ENCODE peak calls at places on chromosomes 2 and 18, in five cellular contexts. One of them, this sample, is unnamed.

GRCh38 chr18:21903688-21904087 is 163.1 kb downstream of the MIB1 start:
- DNase-seq in AG04449: no peak
- DNase-seq in Ammon's horn: no peak
- DNase-seq in GM04503: no peak
- DNase-seq in lung microvascular endothelial cell: no peak
- DNase-seq in this sample: no peak

GRCh38 chr2:219645631-219646527 is 18.4 kb downstream of the SLC4A3 start:
- DNase-seq in AG04449: peak
- DNase-seq in Ammon's horn: peak
- DNase-seq in GM04503: peak
- DNase-seq in lung microvascular endothelial cell: peak
- DNase-seq in this sample: no peak

GRCh38 chr2:75256485-75256884 is 57.2 kb upstream of the TACR1 start:
- DNase-seq in AG04449: no peak
- DNase-seq in Ammon's horn: no peak
- DNase-seq in GM04503: no peak
- DNase-seq in lung microvascular endothelial cell: no peak
- DNase-seq in this sample: no peak

GRCh38 chr18:48168861-48169260 is 238.4 kb upstream of the SMAD2 start:
- DNase-seq in AG04449: no peak
- DNase-seq in Ammon's horn: no peak
- DNase-seq in GM04503: no peak
- DNase-seq in lung microvascular endothelial cell: no peak
- DNase-seq in this sample: no peak

GRCh38 chr2:216829533-216829932 is 30.3 kb downstream of the TNP1 start:
- DNase-seq in AG04449: no peak
- DNase-seq in Ammon's horn: no peak
- DNase-seq in GM04503: peak
- DNase-seq in lung microvascular endothelial cell: peak
- DNase-seq in this sample: no peak

GRCh38 chr2:188235364-188235763 is 56.3 kb upstream of the GULP1 start:
- DNase-seq in AG04449: no peak
- DNase-seq in Ammon's horn: no peak
- DNase-seq in GM04503: no peak
- DNase-seq in lung microvascular endothelial cell: no peak
- DNase-seq in this sample: no peak

GRCh38 chr2:160606336-160606735 is 112.7 kb upstream of the RBMS1 start:
- DNase-seq in AG04449: no peak
- DNase-seq in Ammon's horn: no peak
- DNase-seq in GM04503: no peak
- DNase-seq in lung microvascular endothelial cell: no peak
- DNase-seq in this sample: no peak

GRCh38 chr2:29372185-29372584 is 257.0 kb downstream of the CLIP4 start:
- DNase-seq in AG04449: no peak
- DNase-seq in Ammon's horn: no peak
- DNase-seq in GM04503: no peak
- DNase-seq in lung microvascular endothelial cell: no peak
- DNase-seq in this sample: no peak

GRCh38 chr2:171086352-171087290 is 74.1 kb downstream of the TLK1 start:
- DNase-seq in AG04449: no peak
- DNase-seq in Ammon's horn: peak
- DNase-seq in GM04503: peak
- DNase-seq in lung microvascular endothelial cell: peak
- DNase-seq in this sample: peak

GRCh38 chr18:46174317-46175039 is 70.3 kb downstream of the HAUS1 start:
- DNase-seq in AG04449: no peak
- DNase-seq in Ammon's horn: peak
- DNase-seq in GM04503: no peak
- DNase-seq in lung microvascular endothelial cell: peak
- DNase-seq in this sample: no peak

GRCh38 chr2:196566969-196567666 is 72.4 kb upstream of the CCDC150 start:
- DNase-seq in AG04449: no peak
- DNase-seq in Ammon's horn: no peak
- DNase-seq in GM04503: no peak
- DNase-seq in lung microvascular endothelial cell: no peak
- DNase-seq in this sample: no peak

GRCh38 chr2:239288237-239288636 is 112.6 kb downstream of the HDAC4 start:
- DNase-seq in AG04449: no peak
- DNase-seq in Ammon's horn: no peak
- DNase-seq in GM04503: no peak
- DNase-seq in lung microvascular endothelial cell: no peak
- DNase-seq in this sample: no peak

GRCh38 chr2:10909050-10909995 is 2.4 kb upstream of the KCNF1 start:
- DNase-seq in AG04449: no peak
- DNase-seq in Ammon's horn: no peak
- DNase-seq in GM04503: no peak
- DNase-seq in lung microvascular endothelial cell: no peak
- DNase-seq in this sample: no peak

GRCh38 chr2:217262916-217263315 is 403.1 kb upstream of the TNP1 start:
- DNase-seq in AG04449: no peak
- DNase-seq in Ammon's horn: no peak
- DNase-seq in GM04503: no peak
- DNase-seq in lung microvascular endothelial cell: no peak
- DNase-seq in this sample: no peak

GRCh38 chr2:179172894-179173293 is 91.7 kb downstream of the SESTD1 start:
- DNase-seq in AG04449: no peak
- DNase-seq in Ammon's horn: no peak
- DNase-seq in GM04503: no peak
- DNase-seq in lung microvascular endothelial cell: no peak
- DNase-seq in this sample: no peak

GRCh38 chr2:53913721-53914120 is 54.0 kb upstream of the GPR75 start:
- DNase-seq in AG04449: no peak
- DNase-seq in Ammon's horn: no peak
- DNase-seq in GM04503: peak
- DNase-seq in lung microvascular endothelial cell: peak
- DNase-seq in this sample: no peak

GRCh38 chr2:117644403-117644802 is 170.1 kb upstream of the DDX18 start:
- DNase-seq in AG04449: no peak
- DNase-seq in Ammon's horn: no peak
- DNase-seq in GM04503: no peak
- DNase-seq in lung microvascular endothelial cell: no peak
- DNase-seq in this sample: no peak

GRCh38 chr2:60476206-60476946 is 77.1 kb downstream of the BCL11A start:
- DNase-seq in AG04449: no peak
- DNase-seq in Ammon's horn: no peak
- DNase-seq in GM04503: no peak
- DNase-seq in lung microvascular endothelial cell: no peak
- DNase-seq in this sample: no peak